ENCODE peak calls at places on chromosomes 12 and 14, in four cellular contexts. J is HepG2, P is right cardiac atrium, S is lung. Z is an unnamed sample.

GRCh38 chr14:29150659-29151058 is 384.1 kb downstream of the FOXG1 start:
- DNase-seq in J (no peak), P (no peak), S (no peak), Z (no peak)

GRCh38 chr14:51860836-51861583 is 598 bp downstream of the GNG2 start:
- DNase-seq in J (no peak), P (no peak), S (no peak), Z (no peak)

GRCh38 chr14:52129733-52130132 is 60.9 kb upstream of the NID2 start:
- DNase-seq in J (no peak), P (no peak), S (no peak), Z (no peak)

GRCh38 chr12:49296034-49296835 is 1.3 kb downstream of the PRPH start:
- DNase-seq in J (peak), P (peak), S (peak), Z (peak)

GRCh38 chr14:68841030-68841809 is 48.4 kb upstream of the ZFP36L1 start:
- DNase-seq in J (no peak), P (no peak), S (peak), Z (no peak)

GRCh38 chr12:104782296-104782695 is 175.8 kb downstream of the SLC41A2 start:
- DNase-seq in J (no peak), P (no peak), S (no peak), Z (no peak)

GRCh38 chr12:76080017-76080728 is 4.3 kb downstream of the NAP1L1 start:
- DNase-seq in J (peak), P (no peak), S (no peak), Z (no peak)

GRCh38 chr14:28754209-28754985 is 12.2 kb upstream of the FOXG1 start:
- DNase-seq in J (peak), P (no peak), S (no peak), Z (peak)

GRCh38 chr14:59570122-59570521 is 6.5 kb downstream of the CCDC175 start:
- DNase-seq in J (no peak), P (no peak), S (no peak), Z (no peak)

GRCh38 chr14:27608377-27608776 is 1010.5 kb upstream of the NOVA1 start:
- DNase-seq in J (no peak), P (no peak), S (no peak), Z (no peak)
- H3K27ac ChIP-seq in J (no peak), P (no peak), S (no peak), Z (no peak)

DNA sequence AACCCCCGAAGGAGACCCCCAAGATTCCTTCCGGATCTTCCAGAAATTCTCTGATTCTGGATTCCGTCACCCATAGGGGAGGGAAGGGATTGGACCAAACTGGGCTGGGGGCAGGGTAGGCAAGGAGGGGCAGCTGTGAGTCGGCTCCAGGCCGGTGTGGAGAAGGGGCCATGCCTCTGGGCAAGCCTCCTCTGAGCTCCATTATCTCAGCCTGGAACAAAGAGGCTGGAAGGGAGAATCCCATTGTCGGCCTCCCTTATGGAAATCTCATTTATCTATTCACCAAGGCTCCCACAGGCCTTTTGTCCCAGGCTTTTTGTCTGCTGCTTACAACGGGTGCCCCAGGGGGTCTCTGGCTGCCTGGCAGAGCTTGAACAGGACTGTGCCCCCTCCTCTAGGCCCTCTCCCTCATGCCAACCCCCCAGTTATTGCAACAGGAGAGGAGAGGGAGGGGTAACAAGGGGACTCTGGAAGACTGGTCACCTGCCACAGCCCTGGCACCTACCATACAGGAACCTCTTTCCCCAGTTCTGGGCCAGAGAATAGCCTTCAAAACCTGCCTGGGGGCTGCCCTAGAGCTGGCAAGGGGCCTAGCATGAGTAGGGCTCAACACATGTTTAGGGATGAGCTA is 19.5 kb downstream of the FIGNL2 start:
- DNase-seq in J (no peak), P (no peak), S (no peak), Z (no peak)
- H3K27ac ChIP-seq in J (no peak), P (no peak), S (no peak), Z (no peak)

DNA sequence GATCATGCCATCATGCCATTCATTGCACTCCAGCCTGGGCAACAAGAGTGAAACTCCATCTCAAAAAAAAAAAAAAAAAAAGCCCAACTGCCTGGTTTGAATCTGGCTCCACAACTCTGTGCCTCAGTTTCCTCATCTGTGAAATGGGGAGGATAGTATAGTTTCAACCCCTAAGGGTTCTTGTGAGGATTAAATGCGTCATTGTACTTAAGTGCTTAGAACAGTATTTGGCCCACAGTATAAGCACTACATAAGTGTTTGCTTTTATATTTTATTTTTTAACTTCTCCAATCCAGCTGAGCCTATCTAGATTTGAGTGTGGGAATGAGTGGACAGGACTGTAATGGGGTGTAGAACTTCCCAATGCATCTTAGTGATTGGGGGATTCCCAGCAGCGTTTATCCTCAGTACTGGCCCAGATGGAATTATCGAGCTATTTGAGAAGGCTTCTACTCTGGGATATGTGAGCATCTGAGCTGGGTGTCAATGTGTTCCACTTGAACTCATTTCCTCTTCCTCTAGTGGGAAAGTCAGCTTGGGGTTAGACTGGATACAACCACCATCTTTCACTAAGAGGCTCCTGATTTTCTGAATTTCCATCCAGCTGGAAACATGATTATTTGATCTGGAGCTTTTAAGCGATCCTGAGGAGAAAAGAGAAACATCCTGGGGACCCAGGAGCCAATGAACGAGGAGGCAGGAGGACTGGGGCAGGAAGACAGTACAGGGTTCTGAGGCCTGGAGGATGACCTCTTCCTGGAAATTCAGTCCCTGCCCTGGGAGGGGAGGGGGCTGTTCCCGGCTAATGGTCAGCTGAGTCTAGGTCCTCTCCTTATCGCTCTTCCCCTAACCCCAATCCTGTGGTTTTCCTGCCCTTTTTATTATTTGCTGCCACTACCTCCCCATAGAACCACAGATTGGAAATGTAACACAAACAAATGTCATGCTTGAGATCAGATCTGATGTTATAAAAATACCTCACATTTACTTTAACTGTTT is 9.3 kb upstream of the ESPL1 start:
- DNase-seq in J (no peak), P (no peak), S (no peak), Z (no peak)
- H3K27ac ChIP-seq in J (no peak), P (no peak), S (peak), Z (no peak)

GRCh38 chr14:100092832-100093231 is 27.6 kb downstream of the EVL start:
- DNase-seq in J (no peak), P (no peak), S (no peak), Z (no peak)
- H3K27ac ChIP-seq in J (no peak), P (no peak), S (no peak), Z (no peak)

DNA sequence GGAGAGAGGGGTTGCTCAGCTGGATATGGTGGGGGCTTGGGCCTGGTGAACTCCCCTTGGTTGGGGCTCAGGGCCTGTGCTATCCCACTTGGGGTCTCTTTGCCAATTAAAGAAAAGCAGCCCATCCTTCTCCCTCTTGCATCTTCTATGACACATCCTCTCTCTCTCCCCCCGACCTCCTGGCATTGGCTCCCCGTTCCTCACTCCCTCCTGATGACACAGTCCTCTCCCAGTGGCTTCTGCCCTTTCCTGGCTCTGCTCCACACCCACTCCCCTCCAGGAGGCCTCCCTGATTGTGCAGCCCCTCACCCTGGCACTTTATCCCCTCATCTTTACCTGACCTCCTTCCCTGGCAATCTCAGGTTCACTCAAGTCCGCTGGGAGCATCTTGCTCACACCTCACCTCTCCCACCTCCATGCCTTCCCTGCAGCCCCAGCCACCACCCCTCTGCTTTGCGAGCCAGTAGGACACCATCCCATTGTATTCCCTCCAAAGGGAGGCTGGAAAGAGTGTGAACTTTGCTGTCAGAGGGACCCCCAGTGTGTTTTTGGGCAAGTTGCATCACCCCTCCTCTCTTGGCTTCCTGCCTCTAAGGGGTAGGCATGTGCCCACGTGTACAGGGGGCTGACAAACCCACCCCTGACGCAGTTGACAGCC is 10.7 kb downstream of the KRT80 start:
- DNase-seq in J (no peak), P (no peak), S (no peak), Z (no peak)
- H3K27ac ChIP-seq in J (no peak), P (no peak), S (no peak), Z (no peak)

DNA sequence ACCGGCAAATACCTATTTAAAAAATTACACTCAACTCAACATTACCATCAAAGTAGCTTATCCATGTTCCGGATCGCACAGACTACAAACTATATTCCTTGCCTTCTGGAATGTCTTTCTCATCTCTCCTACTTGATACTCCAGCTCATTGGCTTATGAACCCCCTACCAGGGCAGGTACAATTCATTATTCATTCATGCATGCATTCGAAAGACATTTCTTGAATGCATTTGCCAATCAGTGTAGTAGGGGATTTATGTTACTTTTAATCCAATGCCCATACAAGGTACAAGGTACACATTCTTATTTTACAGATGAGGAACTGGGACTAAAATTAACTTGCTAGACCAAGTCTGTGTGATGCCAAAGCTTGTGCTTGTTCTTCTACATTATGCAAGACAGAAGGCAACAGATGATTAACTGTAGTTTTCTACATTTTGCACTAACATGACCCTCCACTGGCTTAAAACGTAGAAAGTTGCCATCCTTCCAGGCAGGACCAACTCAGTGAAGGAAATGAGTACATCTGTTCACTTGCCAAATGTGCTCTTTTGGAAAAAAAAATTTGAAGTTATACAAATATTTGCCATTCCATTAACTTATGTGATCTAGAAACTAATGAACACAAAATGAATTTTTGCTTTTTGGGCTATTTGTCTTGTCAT is 53.7 kb upstream of the KCNJ8 start:
- DNase-seq in J (no peak), P (no peak), S (no peak), Z (no peak)
- H3K27ac ChIP-seq in J (no peak), P (no peak), S (no peak), Z (no peak)

GRCh38 chr12:14403711-14404164 is 38.3 kb downstream of the ATF7IP start:
- DNase-seq in J (no peak), P (no peak), S (no peak), Z (peak)
- H3K27ac ChIP-seq in J (no peak), P (no peak), S (no peak), Z (peak)

DNA sequence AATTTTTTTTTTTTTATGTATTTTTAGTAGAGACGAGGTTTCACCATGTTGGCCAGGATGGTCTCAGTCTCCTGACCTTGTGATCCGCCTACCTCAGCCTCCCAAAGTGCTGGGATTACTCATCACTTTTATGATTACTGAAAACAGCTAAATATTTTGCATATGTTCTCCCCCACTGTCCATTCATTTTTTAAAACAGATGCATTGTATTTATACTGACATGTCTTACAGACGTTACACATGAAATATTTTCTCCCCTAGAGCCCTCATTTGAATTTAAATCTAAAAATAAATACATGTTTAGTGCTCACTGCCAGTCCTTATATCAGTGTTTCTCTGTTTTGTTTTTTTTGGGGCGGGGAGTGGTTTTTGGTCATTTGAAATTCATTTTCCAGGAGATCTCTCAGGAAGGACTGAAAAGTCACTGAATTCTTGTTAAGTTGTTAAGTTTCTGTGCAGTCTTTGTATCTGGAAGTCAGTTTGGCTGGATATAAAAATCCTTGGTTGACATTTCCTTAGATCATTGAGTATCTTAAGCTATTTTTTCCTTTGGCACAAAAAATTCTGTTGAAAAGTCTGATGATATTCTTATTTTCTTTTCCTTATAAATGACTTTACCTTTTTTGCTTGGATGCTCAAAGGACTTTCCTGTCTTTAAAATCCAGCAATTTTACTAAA is 9.3 kb downstream of the FBXO21 start:
- DNase-seq in J (no peak), P (no peak), S (no peak), Z (no peak)
- H3K27ac ChIP-seq in J (no peak), P (no peak), S (no peak), Z (no peak)

GRCh38 chr12:102964872-102965271 is 7.4 kb downstream of the ASCL1 start:
- DNase-seq in J (no peak), P (no peak), S (no peak), Z (no peak)

GRCh38 chr12:102962986-102963385 is 5.5 kb downstream of the ASCL1 start:
- DNase-seq in J (no peak), P (no peak), S (no peak), Z (no peak)

GRCh38 chr12:102963796-102964195 is 6.3 kb downstream of the ASCL1 start:
- DNase-seq in J (no peak), P (no peak), S (no peak), Z (no peak)

GRCh38 chr12:102965281-102966155 is 8.0 kb downstream of the ASCL1 start:
- DNase-seq in J (no peak), P (peak), S (no peak), Z (no peak)

DNA sequence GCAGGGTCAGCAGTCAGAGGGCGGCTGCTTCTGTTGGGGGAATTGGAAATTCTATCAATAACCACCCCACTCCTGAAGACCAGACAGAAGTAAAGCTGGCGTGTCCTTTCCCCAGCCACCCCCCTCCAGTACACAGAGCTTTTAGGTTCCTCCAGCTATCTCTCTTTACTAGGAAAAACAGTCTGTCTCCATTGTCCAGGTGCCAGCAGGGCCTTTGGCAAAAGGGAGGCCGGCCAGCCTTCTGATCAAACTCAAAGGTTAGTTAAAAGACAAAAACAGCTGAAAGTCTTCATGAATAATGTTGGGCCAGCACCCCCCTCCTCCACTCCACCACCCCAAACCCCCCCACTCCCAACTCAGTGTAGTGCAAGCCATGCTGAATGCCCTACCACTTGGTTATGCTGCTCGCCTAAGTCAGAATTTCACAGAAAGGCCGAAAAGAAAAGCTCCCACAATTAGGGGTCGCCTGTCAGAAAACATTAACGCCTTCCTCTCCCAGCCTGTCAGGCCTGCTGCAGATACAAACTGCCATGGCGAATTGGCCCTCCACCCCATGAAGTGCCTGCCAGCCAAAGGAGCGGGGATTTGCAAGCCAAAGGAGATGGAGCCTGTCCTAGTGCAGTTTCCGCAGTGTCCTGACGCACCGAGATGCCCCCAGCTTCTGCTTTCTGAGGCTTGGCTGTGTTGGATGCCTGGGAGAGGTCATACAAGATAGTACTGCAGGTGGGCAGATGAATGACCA is 8.9 kb downstream of the ASCL1 start:
- DNase-seq in J (no peak), P (no peak), S (no peak), Z (no peak)
- H3K27ac ChIP-seq in J (no peak), P (no peak), S (no peak), Z (no peak)

Z was measured in thyroid gland.